ENCODE peak calls at places on chromosomes 2 and 18, in six cellular contexts. W is gastrocnemius medialis, A is foreskin fibroblast, E is right atrium auricular region, O is AG09309, B is lower lobe of right lung. M is an unnamed sample.

GRCh38 chr2:134127496-134127895 is 126.4 kb upstream of the MGAT5 start:
- DNase-seq in O (no peak), E (no peak), A (no peak), B (no peak), W (no peak), M (no peak)

GRCh38 chr18:79724299-79725080 is 44.9 kb downstream of the CTDP1 start:
- DNase-seq in E (no peak), B (peak), W (no peak), O (no peak), A (no peak), M (no peak)

GRCh38 chr2:237060518-237061312 is 25.0 kb upstream of the COPS8 start:
- DNase-seq in B (no peak), A (peak), W (no peak), E (peak), O (no peak), M (peak)

GRCh38 chr2:68045337-68045736 is 17.5 kb downstream of the C1D start:
- DNase-seq in O (no peak), E (no peak), W (no peak), A (peak), B (no peak), M (peak)

GRCh38 chr18:49618741-49619392 is 57.0 kb downstream of the LIPG start:
- DNase-seq in B (no peak), W (no peak), O (no peak), A (no peak), E (peak), M (peak)

GRCh38 chr2:46970334-46971288 is 55.0 kb upstream of the MCFD2 start:
- DNase-seq in W (peak), E (peak), A (peak), B (peak), O (no peak), M (peak)

GRCh38 chr2:119196301-119197124 is 27.1 kb upstream of the STEAP3 start:
- DNase-seq in W (no peak), B (no peak), O (peak), E (no peak), A (peak), M (peak)

GRCh38 chr2:121004950-121005349 is 269.3 kb downstream of the GLI2 start:
- DNase-seq in B (no peak), E (peak), A (no peak), W (no peak), O (no peak), M (no peak)

GRCh38 chr18:13982136-13982535 is 66.8 kb upstream of the MC2R start:
- DNase-seq in W (no peak), E (no peak), O (no peak), B (no peak), A (no peak), M (no peak)

GRCh38 chr2:129877795-129878775 is 101.4 kb upstream of the RAB6C start:
- DNase-seq in B (no peak), W (peak), A (peak), O (no peak), E (peak), M (peak)

GRCh38 chr2:54773233-54773632 is 49.8 kb downstream of the EML6 start:
- DNase-seq in O (no peak), B (no peak), W (no peak), E (no peak), A (no peak), M (no peak)

GRCh38 chr2:54773838-54774237 is 50.4 kb downstream of the EML6 start:
- DNase-seq in O (no peak), W (no peak), B (no peak), E (no peak), A (no peak), M (peak)

GRCh38 chr2:54771166-54771565 is 47.7 kb downstream of the EML6 start:
- DNase-seq in W (no peak), E (no peak), B (no peak), A (peak), O (no peak), M (peak)

GRCh38 chr2:54772110-54772509 is 48.6 kb downstream of the EML6 start:
- DNase-seq in E (no peak), O (peak), B (no peak), W (no peak), A (peak), M (peak)

GRCh38 chr2:54772531-54772930 is 49.1 kb downstream of the EML6 start:
- DNase-seq in E (no peak), B (no peak), A (peak), O (no peak), W (no peak), M (peak)
- H3K4me3 ChIP-seq in E (no peak), B (no peak), A (no peak), O (no peak), W (no peak), M (no peak)

GRCh38 chr18:26304511-26304910 is 78.3 kb downstream of the TAF4B start:
- DNase-seq in E (no peak), W (no peak), O (no peak), A (no peak), B (no peak), M (no peak)

GRCh38 chr18:26312196-26312595 is 86.0 kb downstream of the TAF4B start:
- DNase-seq in B (no peak), A (no peak), W (no peak), O (no peak), E (no peak), M (no peak)

GRCh38 chr18:26301681-26302080 is 75.4 kb downstream of the TAF4B start:
- DNase-seq in E (no peak), B (no peak), W (no peak), O (peak), A (peak), M (peak)

GRCh38 chr18:26309283-26309682 is 83.0 kb downstream of the TAF4B start:
- DNase-seq in B (no peak), O (no peak), A (peak), W (no peak), E (no peak), M (peak)

DNA sequence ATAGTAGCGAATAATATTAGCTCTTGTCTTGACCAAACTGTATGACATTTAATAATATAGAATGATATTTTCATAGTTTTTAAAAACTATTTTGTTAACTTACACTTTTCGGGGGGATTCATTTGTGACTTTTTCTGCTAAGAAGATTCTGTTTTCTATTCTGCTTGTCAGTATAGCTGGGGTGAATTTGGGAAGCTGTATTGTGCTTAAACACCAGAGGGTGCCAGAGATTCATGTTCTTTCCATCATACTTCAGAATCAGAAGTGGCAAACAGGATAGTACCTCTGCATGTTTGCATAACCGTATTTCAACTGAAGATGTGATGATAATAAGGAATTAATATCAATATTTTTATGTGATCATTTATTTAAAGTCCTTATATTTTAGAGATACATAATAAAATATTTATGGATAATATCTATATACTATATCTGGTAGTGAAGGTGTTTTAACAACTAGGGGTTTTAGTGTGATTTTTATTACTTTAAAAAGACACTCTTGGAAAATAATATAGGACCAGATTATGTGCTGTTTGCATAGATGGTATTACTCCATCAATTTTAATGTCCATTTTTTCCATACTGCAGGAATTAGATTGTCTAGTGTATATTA is 81.0 kb downstream of the TAF4B start:
- DNase-seq in W (no peak), B (no peak), O (no peak), E (no peak), A (peak), M (peak)
- TF ChIP-seq CTCF in W (peak), B (peak), O (peak), E (peak), A (peak), M (peak)

GRCh38 chr2:64359892-64360657 is 93.9 kb upstream of the LGALSL start:
- DNase-seq in A (peak), O (peak), W (peak), B (peak), E (peak), M (peak)
- H3K4me3 ChIP-seq in A (no peak), O (no peak), W (no peak), B (no peak), E (no peak), M (no peak)

GRCh38 chr2:10439971-10440370 is 8.2 kb downstream of the ODC1 start:
- DNase-seq in E (no peak), W (no peak), B (no peak), O (no peak), A (no peak), M (no peak)

GRCh38 chr2:10438688-10439087 is 9.4 kb downstream of the ODC1 start:
- DNase-seq in A (no peak), E (no peak), O (no peak), W (peak), B (no peak), M (no peak)

GRCh38 chr2:10437806-10438205 is 10.3 kb downstream of the ODC1 start:
- DNase-seq in A (no peak), W (no peak), B (no peak), E (no peak), O (no peak), M (no peak)

GRCh38 chr2:10440736-10441135 is 7.4 kb downstream of the ODC1 start:
- DNase-seq in O (no peak), B (no peak), E (no peak), A (no peak), W (no peak), M (no peak)

DNA sequence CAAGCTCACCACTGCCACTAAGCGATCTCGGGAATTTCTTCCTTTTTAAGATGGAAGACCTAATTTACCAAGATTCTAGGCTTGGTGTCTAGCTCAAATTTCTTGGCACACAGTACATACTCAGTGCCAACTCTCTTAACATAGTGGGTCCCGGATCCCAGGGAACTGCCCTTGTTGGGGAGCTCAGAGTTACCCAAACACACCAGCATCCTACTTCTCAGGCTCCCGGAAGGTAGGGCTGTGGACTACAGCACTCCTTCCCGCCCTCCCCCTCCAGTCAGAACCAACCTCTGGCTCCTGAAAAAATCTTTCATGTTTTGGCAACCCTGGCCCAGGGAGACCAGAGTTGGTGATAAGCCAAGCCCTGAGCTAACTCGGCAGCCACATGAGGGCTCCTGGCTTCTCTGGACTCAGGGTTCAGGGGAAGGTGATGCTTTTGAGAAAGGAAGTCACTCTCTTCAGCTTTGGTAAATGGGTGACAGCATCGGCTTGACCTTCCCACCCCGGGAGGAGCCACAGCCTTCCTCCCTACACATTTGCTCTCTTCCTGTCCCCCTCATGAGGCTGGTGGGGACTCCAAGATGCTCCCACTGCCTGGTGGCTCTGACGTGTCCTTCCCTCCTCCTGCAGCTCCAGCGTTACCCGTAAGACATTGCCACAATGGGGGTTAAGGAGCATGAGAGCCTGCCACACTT is 8.8 kb downstream of the ODC1 start:
- DNase-seq in W (no peak), A (no peak), O (no peak), B (no peak), E (no peak), M (no peak)
- TF ChIP-seq CTCF in W (no peak), A (no peak), O (no peak), B (no peak), E (no peak), M (no peak)